ENCODE peak calls at places on chromosomes 1 and 21, in four cellular contexts. J, X, F and Z are unnamed samples.
A peak's percentile ranks its signal among the peaks of the same experiment; 100 is the strongest.

GRCh38 chr1:20233394-20233793 is 47.1 kb upstream of the PLA2G2C start:
- DNase-seq in J (peak; percentile 11), X (no peak), F (peak; percentile 18), Z (peak; percentile 19)

GRCh38 chr1:43172532-43172972 is 422 bp downstream of the CFAP57 start:
- DNase-seq in J (peak; percentile 69), X (no peak), F (peak; percentile 91), Z (peak; percentile 95)

GRCh38 chr1:16076003-16076870 is 2.8 kb upstream of the FAM131C start:
- DNase-seq in J (no peak), X (no peak), F (peak; percentile 88), Z (no peak)

GRCh38 chr1:153597206-153597605 is 15.7 kb downstream of the S100A16 start:
- DNase-seq in J (peak; percentile 42), X (peak; percentile 15), F (peak; percentile 58), Z (no peak)

GRCh38 chr1:220326578-220326977 is 54.3 kb upstream of the RAB3GAP2 start:
- DNase-seq in J (no peak), X (no peak), F (no peak), Z (no peak)

GRCh38 chr1:27488523-27489138 is 1.3 kb downstream of the WASF2 start:
- DNase-seq in J (no peak), X (no peak), F (peak; percentile 50), Z (no peak)

GRCh38 chr1:48831579-48831978 is 54.9 kb upstream of the BEND5 start:
- DNase-seq in J (no peak), X (no peak), F (no peak), Z (no peak)

GRCh38 chr1:54275349-54275748 is 75.4 kb downstream of the MRPL37 start:
- DNase-seq in J (no peak), X (no peak), F (no peak), Z (no peak)

GRCh38 chr1:91583326-91583755 is 82.7 kb downstream of the CDC7 start:
- DNase-seq in J (no peak), X (no peak), F (no peak), Z (no peak)

GRCh38 chr1:9726905-9727595 is 75.5 kb downstream of the PIK3CD start:
- DNase-seq in J (no peak), X (no peak), F (no peak), Z (no peak)

GRCh38 chr21:32524010-32524719 is 61.2 kb downstream of the TCP10L start:
- DNase-seq in J (no peak), X (no peak), F (no peak), Z (no peak)

GRCh38 chr1:17577907-17578297 is 38.4 kb downstream of the ARHGEF10L start:
- DNase-seq in J (no peak), X (no peak), F (no peak), Z (no peak)

GRCh38 chr1:41695118-41695517 is 210.6 kb upstream of the EDN2 start:
- DNase-seq in J (no peak), X (no peak), F (no peak), Z (no peak)

GRCh38 chr1:171645553-171646336 is 6.7 kb downstream of the MYOC start:
- DNase-seq in J (no peak), X (no peak), F (no peak), Z (no peak)

GRCh38 chr21:31908106-31909031 is 35.5 kb downstream of the HUNK start:
- DNase-seq in J (peak; percentile 74), X (no peak), F (no peak), Z (no peak)

GRCh38 chr1:220528679-220529529 is 968 bp downstream of the MARK1 start:
- DNase-seq in J (no peak), X (no peak), F (no peak), Z (peak; percentile 21)

GRCh38 chr1:17405898-17406759 is 33.3 kb downstream of the RCC2 start:
- DNase-seq in J (peak; percentile 71), X (no peak), F (peak; percentile 82), Z (peak; percentile 77)

GRCh38 chr1:202998836-202999750 is 8.1 kb upstream of the TMEM183A start:
- DNase-seq in J (peak; percentile 47), X (peak; percentile 40), F (peak; percentile 86), Z (peak; percentile 37)

GRCh38 chr1:78673120-78673519 is 23.5 kb downstream of the IFI44 start:
- DNase-seq in J (peak; percentile 11), X (no peak), F (no peak), Z (no peak)

GRCh38 chr1:33008051-33008914 is 28.4 kb downstream of the AK2 start:
- DNase-seq in J (no peak), X (no peak), F (no peak), Z (no peak)

GRCh38 chr21:45256021-45256911 is 31.4 kb downstream of the POFUT2 start:
- DNase-seq in J (no peak), X (no peak), F (no peak), Z (no peak)

GRCh38 chr1:38576241-38576640 is 283.3 kb downstream of the RRAGC start:
- DNase-seq in J (no peak), X (no peak), F (no peak), Z (no peak)

GRCh38 chr1:47548188-47548587 is 110.3 kb downstream of the FOXD2 start:
- DNase-seq in J (no peak), X (no peak), F (no peak), Z (no peak)

GRCh38 chr1:71834570-71835441 is 447.5 kb downstream of the NEGR1 start:
- DNase-seq in J (no peak), X (no peak), F (peak; percentile 1), Z (no peak)

GRCh38 chr1:211135342-211135950 is 1.5 kb upstream of the KCNH1 start:
- DNase-seq in J (peak; percentile 29), X (peak; percentile 9), F (peak; percentile 50), Z (peak; percentile 39)

GRCh38 chr21:44900559-44901251 is 20.0 kb downstream of the ITGB2 start:
- DNase-seq in J (no peak), X (no peak), F (no peak), Z (no peak)

GRCh38 chr1:172775598-172776570 is 117.0 kb downstream of the FASLG start:
- DNase-seq in J (no peak), X (no peak), F (no peak), Z (no peak)

GRCh38 chr21:32064511-32064910 is 191.7 kb downstream of the HUNK start:
- DNase-seq in J (no peak), X (no peak), F (no peak), Z (no peak)

GRCh38 chr1:18943914-18944572 is 12.4 kb downstream of the IFFO2 start:
- DNase-seq in J (no peak), X (no peak), F (no peak), Z (no peak)

GRCh38 chr1:197688233-197688632 is 87.0 kb downstream of the DENND1B start:
- DNase-seq in J (no peak), X (no peak), F (no peak), Z (no peak)

GRCh38 chr1:185938396-185938795 is 204.2 kb downstream of the HMCN1 start:
- DNase-seq in J (no peak), X (no peak), F (no peak), Z (no peak)

GRCh38 chr1:185934476-185935189 is 200.4 kb downstream of the HMCN1 start:
- DNase-seq in J (no peak), X (no peak), F (no peak), Z (no peak)

GRCh38 chr1:185936641-185937040 is 202.4 kb downstream of the HMCN1 start:
- DNase-seq in J (no peak), X (no peak), F (no peak), Z (no peak)

GRCh38 chr1:185935360-185935759 is 201.2 kb downstream of the HMCN1 start:
- DNase-seq in J (no peak), X (no peak), F (no peak), Z (no peak)

DNA sequence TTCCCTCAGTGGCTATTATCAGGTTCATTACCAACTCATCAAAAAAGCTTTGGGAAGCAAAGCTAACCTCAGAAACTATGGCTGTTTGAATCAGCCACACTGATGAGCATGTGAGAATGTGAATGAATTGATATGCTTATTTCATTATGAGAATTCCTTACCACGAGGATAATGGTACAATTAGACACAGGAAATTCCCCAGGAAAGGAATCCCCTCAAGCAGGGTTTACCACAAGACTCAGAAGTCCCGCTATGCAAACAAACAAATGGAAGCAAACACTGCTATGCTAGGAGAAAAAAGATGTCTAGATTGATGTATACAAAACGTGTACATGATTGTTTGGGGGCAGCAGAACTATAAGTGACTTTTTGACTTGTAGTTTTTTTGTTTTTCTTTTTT is 205.0 kb downstream of the HMCN1 start:
- DNase-seq in J (no peak), X (no peak), F (no peak), Z (no peak)
- TF ChIP-seq FOXK2 in J (no peak), X (no peak), F (no peak), Z (no peak)

DNA sequence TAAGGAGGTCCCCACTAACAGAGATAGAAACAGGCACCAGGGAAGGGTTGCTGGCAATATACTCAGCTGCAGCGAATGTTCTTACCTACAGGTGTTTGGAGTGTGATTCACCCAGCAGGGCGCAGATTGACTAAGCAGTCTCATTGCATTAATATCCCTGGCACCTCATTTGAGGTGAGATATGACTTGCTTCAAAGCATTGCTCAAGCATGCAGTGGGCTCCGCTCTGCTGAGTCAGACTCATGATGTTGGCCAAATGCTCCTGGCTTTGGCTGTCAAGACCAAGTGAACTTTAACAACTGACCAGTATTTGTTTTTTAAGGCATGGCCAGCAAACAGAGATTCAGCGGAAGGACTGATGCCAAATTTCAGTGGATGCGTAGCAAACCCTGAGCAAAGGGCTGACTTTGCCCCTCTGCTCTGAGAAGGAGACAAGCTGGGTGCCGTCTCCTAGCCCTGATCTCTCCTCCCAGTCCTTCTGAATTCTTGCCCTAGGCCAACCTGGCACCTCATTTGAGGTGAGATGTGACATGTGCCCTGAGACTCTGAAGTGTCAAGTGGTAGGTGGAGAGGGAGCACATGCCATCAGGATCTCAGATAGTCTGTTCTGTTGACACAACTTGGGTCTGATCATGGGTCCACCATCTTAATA is 187.1 kb upstream of the COA6 start:
- DNase-seq in J (peak; percentile 6), X (no peak), F (no peak), Z (no peak)
- TF ChIP-seq SP1 in J (no peak), X (no peak), F (no peak), Z (no peak)

GRCh38 chr1:212700597-212700891 is 904 bp upstream of the BATF3 start:
- DNase-seq in J (no peak), X (no peak), F (no peak), Z (no peak)

GRCh38 chr1:212698467-212699103 is 1.1 kb downstream of the BATF3 start:
- DNase-seq in J (no peak), X (no peak), F (no peak), Z (no peak)

GRCh38 chr1:212699104-212699838 is 369 bp downstream of the BATF3 start:
- DNase-seq in J (peak; percentile 16), X (no peak), F (peak; percentile 75), Z (peak; percentile 82)

GRCh38 chr1:212700892-212701819 is 1.5 kb upstream of the BATF3 start:
- DNase-seq in J (no peak), X (no peak), F (peak; percentile 50), Z (peak; percentile 63)

GRCh38 chr1:212699839-212700596 is at the start of gene BATF3:
- DNase-seq in J (no peak), X (no peak), F (no peak), Z (no peak)
- TF ChIP-seq FOXK2 in J (no peak), X (no peak), F (no peak), Z (no peak)

GRCh38 chr1:178543291-178543609 is 30.3 kb downstream of the TEX35 start:
- DNase-seq in J (no peak), X (no peak), F (no peak), Z (peak; percentile 71)
- TF ChIP-seq SP1 in J (no peak), X (no peak), F (no peak), Z (no peak)